ENCODE peak calls at places on chromosome 9, in six cellular contexts. O is activated CD8-positive, alpha-beta memory T cell treated with anti-CD3 and anti-CD28 coated beads for 48 hours; X is astrocyte of the spinal cord; N is activated CD4-positive, alpha-beta T cell treated with anti-CD3 and anti-CD28 coated beads, Interleukin-2, amount 50 U/mL, for 4 hours; B is breast epithelium; F is activated naive CD8-positive, alpha-beta T cell treated with anti-CD3 and anti-CD28 coated beads for 36 hours. H is an unnamed sample.

GRCh38 chr9:77588319-77588937 is 59.7 kb downstream of the GNA14 start:
- DNase-seq in N (no peak), F (no peak), B (no peak), O (no peak), X (peak; percentile 74), H (no peak)

GRCh38 chr9:120845255-120845654 is 2.5 kb upstream of the PSMD5 start:
- DNase-seq in F (peak; percentile 60), X (no peak), N (peak; percentile 28), O (no peak), B (no peak), H (no peak)

GRCh38 chr9:120942186-120943001 is 15.8 kb upstream of the TRAF1 start:
- DNase-seq in F (no peak), O (no peak), B (no peak), X (no peak), N (no peak), H (no peak)

GRCh38 chr9:81720450-81721086 is 31.2 kb upstream of the TLE1 start:
- DNase-seq in X (no peak), N (no peak), B (no peak), O (no peak), F (no peak), H (no peak)

GRCh38 chr9:97807681-97808080 is 45.3 kb upstream of the FOXE1 start:
- DNase-seq in B (no peak), X (no peak), O (no peak), N (no peak), F (no peak), H (no peak)

GRCh38 chr9:121199921-121200320 is 1.7 kb downstream of the RAB14 start:
- DNase-seq in O (no peak), X (no peak), N (no peak), F (no peak), B (no peak), H (no peak)

GRCh38 chr9:17731308-17731707 is 152.4 kb downstream of the SH3GL2 start:
- DNase-seq in O (no peak), F (no peak), X (no peak), N (no peak), B (no peak), H (no peak)

GRCh38 chr9:115118471-115119156 is 657 bp upstream of the TNC start:
- DNase-seq in N (no peak), B (peak; percentile 54), X (peak; percentile 95), O (no peak), F (no peak), H (no peak)

GRCh38 chr9:88310310-88310980 is 77.8 kb upstream of the SPIN1 start:
- DNase-seq in O (no peak), F (no peak), X (no peak), B (no peak), N (no peak), H (peak; percentile 17)

GRCh38 chr9:137813651-137814415 is 63.7 kb upstream of the CACNA1B start:
- DNase-seq in F (no peak), X (no peak), B (peak; percentile 43), O (no peak), N (no peak), H (no peak)

GRCh38 chr9:33132249-33132772 is 34.8 kb downstream of the B4GALT1 start:
- DNase-seq in O (no peak), X (peak; percentile 65), F (no peak), N (no peak), B (no peak), H (no peak)

GRCh38 chr9:130072515-130073235 is 19.0 kb downstream of the GPR107 start:
- DNase-seq in F (peak; percentile 8), N (no peak), X (peak; percentile 29), B (no peak), O (no peak), H (no peak)

GRCh38 chr9:21443849-21444625 is 3.8 kb downstream of the IFNA1 start:
- DNase-seq in N (no peak), B (no peak), O (no peak), F (peak; percentile 5), X (no peak), H (no peak)

GRCh38 chr9:99826579-99826978 is 4.9 kb downstream of the NR4A3 start:
- DNase-seq in N (no peak), O (no peak), X (no peak), F (no peak), B (no peak), H (no peak)

GRCh38 chr9:110027624-110028023 is 180.3 kb downstream of the C9orf152 start:
- DNase-seq in O (no peak), F (no peak), X (peak; percentile 90), N (no peak), B (no peak), H (no peak)

GRCh38 chr9:125161284-125161918 is 18.1 kb upstream of the SCAI start:
- DNase-seq in X (no peak), N (no peak), B (no peak), F (no peak), O (no peak), H (no peak)

GRCh38 chr9:98147582-98147981 is 28.6 kb upstream of the TRIM14 start:
- DNase-seq in O (no peak), F (no peak), N (no peak), B (no peak), X (no peak), H (no peak)

GRCh38 chr9:134053941-134054761 is 13.7 kb downstream of the BRD3 start:
- DNase-seq in O (no peak), N (no peak), X (no peak), B (no peak), F (no peak), H (no peak)

GRCh38 chr9:106479679-106480078 is 383.3 kb upstream of the ZNF462 start:
- DNase-seq in N (no peak), X (peak; percentile 25), F (no peak), O (no peak), B (no peak), H (no peak)

GRCh38 chr9:74245871-74246552 is 251.1 kb upstream of the RORB start:
- DNase-seq in N (no peak), B (no peak), X (no peak), F (no peak), O (no peak), H (no peak)

GRCh38 chr9:14271078-14271673 is 42.8 kb downstream of the NFIB start:
- DNase-seq in X (peak; percentile 91), N (no peak), O (no peak), B (no peak), F (no peak), H (no peak)